ENCODE peak calls at places on chromosomes 4 and X, in four cellular contexts. T is omental fat pad, N is NCI-H1417, U is hepatocyte. Q is an unnamed sample.

GRCh38 chr4:2484993-2485392 is 16.1 kb downstream of the RNF4 start:
- DNase-seq in U (peak; percentile 27), T (no peak), N (no peak), Q (no peak)

GRCh38 chr4:153471691-153472080 is 5.5 kb downstream of the TMEM131L start:
- DNase-seq in T (no peak), N (no peak), U (no peak), Q (no peak)

GRCh38 chr4:114509340-114509739 is 89.3 kb upstream of the UGT8 start:
- DNase-seq in T (no peak), U (no peak), N (no peak), Q (no peak)

GRCh38 chrX:16484338-16484737 is 165.6 kb upstream of the S100G start:
- DNase-seq in U (peak; percentile 24), T (no peak), N (no peak), Q (no peak)

GRCh38 chr4:170114636-170115035 is 24.9 kb upstream of the AADAT start:
- DNase-seq in T (no peak), N (no peak), U (no peak), Q (no peak)

GRCh38 chr4:85979276-85979675 is 380.6 kb downstream of the MAPK10 start:
- DNase-seq in T (no peak), U (no peak), N (no peak), Q (no peak)

GRCh38 chr4:140048419-140049022 is 105.5 kb downstream of the MAML3 start:
- DNase-seq in T (no peak), U (no peak), N (peak; percentile 54), Q (no peak)

GRCh38 chr4:185344743-185345538 is 50.8 kb downstream of the LRP2BP start:
- DNase-seq in T (no peak), N (no peak), U (no peak), Q (no peak)

GRCh38 chr4:149584703-149585102 is 230.9 kb downstream of the IQCM start:
- DNase-seq in T (no peak), N (no peak), U (no peak), Q (no peak)

GRCh38 chr4:176319704-176320339 is at the start of gene SPCS3:
- DNase-seq in U (peak; percentile 99), N (peak; percentile 97), T (peak; percentile 95), Q (peak; percentile 93)

GRCh38 chr4:145177906-145178538 is 2.4 kb downstream of the OTUD4 start:
- DNase-seq in U (peak; percentile 10), N (no peak), T (no peak), Q (no peak)

GRCh38 chr4:113684534-113685091 is 76.9 kb downstream of the CAMK2D start:
- DNase-seq in T (no peak), U (peak; percentile 81), N (no peak), Q (peak; percentile 25)

GRCh38 chrX:133600536-133600935 is 185.2 kb upstream of the GPC4 start:
- DNase-seq in T (no peak), U (no peak), N (no peak), Q (no peak)

GRCh38 chr4:151260526-151260925 is 16.4 kb upstream of the PRSS48 start:
- DNase-seq in T (no peak), N (no peak), U (no peak), Q (no peak)

GRCh38 chrX:13569479-13570244 is at the start of gene EGFL6:
- DNase-seq in U (peak; percentile 13), N (peak; percentile 53), T (no peak), Q (no peak)

GRCh38 chr4:53716011-53716410 is 124.7 kb upstream of the LNX1 start:
- DNase-seq in N (no peak), T (no peak), U (no peak), Q (no peak)

GRCh38 chr4:31674313-31674947 is 954.3 kb downstream of the PCDH7 start:
- DNase-seq in T (no peak), N (no peak), U (peak; percentile 21), Q (no peak)

GRCh38 chr4:7287918-7288280 is 95.6 kb downstream of the SORCS2 start:
- DNase-seq in U (no peak), T (no peak), N (no peak), Q (no peak)

GRCh38 chr4:102036619-102037376 is 246.3 kb downstream of the BANK1 start:
- DNase-seq in U (peak; percentile 11), N (no peak), T (no peak), Q (peak; percentile 32)

GRCh38 chrX:7252013-7252610 is 104.2 kb upstream of the PUDP start:
- DNase-seq in U (no peak), T (no peak), N (no peak), Q (no peak)

GRCh38 chr4:71550220-71551190 is 211.7 kb downstream of the SLC4A4 start:
- DNase-seq in U (peak; percentile 42), T (no peak), N (no peak), Q (no peak)

GRCh38 chr4:98609946-98610345 is 48.5 kb downstream of the TSPAN5 start:
- DNase-seq in T (no peak), N (no peak), U (no peak), Q (no peak)

GRCh38 chrX:68647156-68647957 is at the start of gene STARD8:
- DNase-seq in N (no peak), T (no peak), U (peak; percentile 41), Q (peak; percentile 4)

GRCh38 chr4:25439913-25440477 is 62.9 kb downstream of the ANAPC4 start:
- DNase-seq in N (peak; percentile 60), U (peak; percentile 80), T (peak; percentile 50), Q (peak; percentile 71)

GRCh38 chr4:7909966-7910720 is 29.5 kb downstream of the AFAP1 start:
- DNase-seq in U (no peak), T (no peak), N (no peak), Q (no peak)

GRCh38 chr4:96736352-96736889 is 896.5 kb downstream of the PDHA2 start:
- DNase-seq in N (no peak), U (peak; percentile 32), T (no peak), Q (no peak)

GRCh38 chr4:99024481-99025275 is 29.2 kb downstream of the METAP1 start:
- DNase-seq in U (no peak), T (no peak), N (no peak), Q (no peak)

GRCh38 chr4:74206088-74206826 is 48.3 kb downstream of the MTHFD2L start:
- DNase-seq in N (no peak), U (peak; percentile 22), T (no peak), Q (no peak)

GRCh38 chrX:12447448-12448154 is 309.3 kb downstream of the FRMPD4 start:
- DNase-seq in U (peak; percentile 43), N (peak; percentile 18), T (no peak), Q (no peak)

Q was measured in SK-N-DZ.